ENCODE peak calls at places on chromosomes 6 and 20, in eight cellular contexts. K, J, T, Q, Y, L, O and P are unnamed samples. For H3K4me1, the result is how much of the 10 kb centered on the place peaks cover.

GRCh38 chr6:71072508-71072907 is 115.6 kb upstream of the B3GAT2 start:
- DNase-seq in J (no peak), L (no peak), O (no peak), Y (no peak), T (no peak), K (peak), Q (no peak), P (no peak)

GRCh38 chr6:24227556-24227955 is 101.5 kb downstream of the NRSN1 start:
- DNase-seq in Y (no peak), K (no peak), L (no peak), O (no peak), T (no peak), Q (no peak), J (no peak), P (no peak)

GRCh38 chr6:159929819-159930218 is 39.0 kb downstream of the MAS1 start:
- DNase-seq in K (no peak), T (peak), Y (no peak), L (no peak), Q (no peak), J (peak), O (no peak), P (peak)

GRCh38 chr20:63014710-63015109 is 7.9 kb upstream of the BHLHE23 start:
- DNase-seq in O (no peak), L (no peak), K (no peak), J (no peak), Q (no peak), T (no peak), Y (no peak), P (no peak)

GRCh38 chr20:16729080-16729479 is 746 bp upstream of the SNRPB2 start:
- DNase-seq in L (no peak), T (no peak), K (no peak), Q (no peak), Y (no peak), O (no peak), J (no peak), P (no peak)

GRCh38 chr20:24684954-24685691 is 215.7 kb downstream of the SYNDIG1 start:
- DNase-seq in Y (no peak), L (no peak), K (no peak), O (no peak), Q (peak), T (no peak), J (no peak), P (no peak)

GRCh38 chr6:107711953-107712522 is 112.1 kb downstream of the SCML4 start:
- DNase-seq in Q (no peak), Y (no peak), K (no peak), J (no peak), T (no peak), O (no peak), L (no peak), P (no peak)

GRCh38 chr6:144093236-144093635 is 2.1 kb downstream of the SF3B5 start:
- DNase-seq in K (no peak), Q (no peak), O (no peak), T (no peak), J (no peak), Y (no peak), L (no peak), P (no peak)

GRCh38 chr20:15061955-15062354 is 724.5 kb upstream of the FLRT3 start:
- DNase-seq in T (no peak), J (no peak), O (no peak), K (no peak), L (no peak), Q (no peak), Y (no peak), P (no peak)

GRCh38 chr6:89026151-89026550 is 54.4 kb upstream of the PNRC1 start:
- DNase-seq in J (no peak), T (no peak), K (no peak), L (no peak), Y (no peak), O (no peak), Q (no peak), P (no peak)

GRCh38 chr6:90401933-90402830 is 105.5 kb upstream of the BACH2 start:
- DNase-seq in T (no peak), J (no peak), Y (no peak), Q (no peak), K (peak), O (no peak), L (no peak), P (no peak)

GRCh38 chr6:152273002-152273401 is 364.2 kb downstream of the SYNE1 start:
- DNase-seq in O (no peak), T (no peak), J (no peak), L (peak), Q (no peak), K (peak), Y (no peak), P (no peak)

GRCh38 chr20:23155141-23155590 is 69.0 kb upstream of the CD93 start:
- DNase-seq in L (no peak), Q (no peak), J (no peak), K (no peak), T (no peak), O (peak), Y (no peak), P (no peak)

GRCh38 chr20:58196402-58197184 is 31.9 kb downstream of the ANKRD60 start:
- DNase-seq in L (no peak), K (no peak), T (no peak), J (no peak), Y (no peak), Q (no peak), O (no peak), P (no peak)

GRCh38 chr6:139240161-139241010 is 51.4 kb downstream of the TXLNB start:
- DNase-seq in K (peak), Q (no peak), T (peak), O (no peak), Y (no peak), L (no peak), J (peak), P (peak)

GRCh38 chr6:137709424-137710281 is 157.4 kb upstream of the TNFAIP3 start:
- DNase-seq in K (peak), O (no peak), L (no peak), J (no peak), Q (no peak), T (no peak), Y (no peak), P (no peak)

GRCh38 chr6:15473741-15474161 is 189.1 kb downstream of the DTNBP1 start:
- DNase-seq in K (peak), J (no peak), O (no peak), Q (no peak), Y (no peak), T (no peak), L (peak), P (no peak)

GRCh38 chr6:33610779-33611421 is 10.2 kb upstream of the ITPR3 start:
- DNase-seq in L (peak), T (no peak), Y (no peak), O (peak), K (no peak), Q (peak), J (no peak), P (peak)

GRCh38 chr6:1701668-1702353 is 92.1 kb downstream of the FOXC1 start:
- DNase-seq in T (peak), Y (no peak), K (peak), L (no peak), O (no peak), Q (no peak), J (no peak), P (no peak)

GRCh38 chr6:132736239-132736638 is 21.5 kb downstream of the VNN2 start:
- DNase-seq in O (no peak), T (no peak), Q (no peak), K (peak), J (no peak), Y (no peak), L (no peak), P (no peak)

GRCh38 chr20:51528263-51529026 is 14.1 kb downstream of the NFATC2 start:
- DNase-seq in T (no peak), L (no peak), Y (no peak), O (no peak), Q (no peak), K (no peak), J (no peak), P (no peak)

GRCh38 chr20:12670292-12670691 is 338.5 kb upstream of the SPTLC3 start:
- DNase-seq in O (no peak), Q (no peak), K (no peak), Y (no peak), L (no peak), T (no peak), J (no peak), P (no peak)

GRCh38 chr20:56373942-56374341 is 15.2 kb downstream of the FAM210B start:
- DNase-seq in K (peak), O (no peak), J (no peak), Q (no peak), L (no peak), Y (no peak), T (no peak), P (no peak)

GRCh38 chr20:61303675-61304074 is 51.6 kb downstream of the CDH4 start:
- DNase-seq in Y (no peak), T (no peak), J (no peak), Q (no peak), O (no peak), L (no peak), K (no peak), P (no peak)

GRCh38 chr6:109794201-109794926 is 103.3 kb downstream of the FIG4 start:
- DNase-seq in Q (no peak), K (peak), T (no peak), O (no peak), Y (no peak), L (no peak), J (no peak), P (no peak)

GRCh38 chr6:116210750-116211425 is 43.0 kb downstream of the TSPYL4 start:
- DNase-seq in K (peak), Y (peak), J (no peak), O (no peak), L (no peak), Q (no peak), T (peak), P (no peak)

GRCh38 chr20:32359633-32360332 is 1.7 kb downstream of the ASXL1 start:
- DNase-seq in L (no peak), O (no peak), Q (no peak), Y (no peak), T (no peak), K (peak), J (no peak), P (no peak)

GRCh38 chr6:125918681-125919566 is 37.6 kb upstream of the HINT3 start:
- DNase-seq in Q (peak), L (peak), K (peak), O (no peak), T (peak), J (peak), Y (no peak), P (peak)

GRCh38 chr6:142357879-142358278 is 56.1 kb downstream of the ADGRG6 start:
- DNase-seq in T (no peak), Q (no peak), O (no peak), J (no peak), L (no peak), Y (no peak), K (peak), P (no peak)

GRCh38 chr6:130033999-130034814 is 15.8 kb downstream of the L3MBTL3 start:
- DNase-seq in Y (peak), L (peak), T (no peak), Q (no peak), K (peak), J (no peak), O (no peak), P (no peak)

GRCh38 chr6:41885930-41886329 is 9.2 kb downstream of the USP49 start:
- DNase-seq in J (no peak), L (no peak), K (no peak), O (no peak), Q (no peak), T (no peak), Y (no peak), P (no peak)

GRCh38 chr6:617485-618100 is 39.3 kb downstream of the HUS1B start:
- DNase-seq in K (no peak), J (no peak), O (peak), Q (no peak), Y (no peak), L (no peak), T (no peak), P (no peak)

GRCh38 chr6:30614843-30615218 is 2.2 kb downstream of the PPP1R10 start:
- DNase-seq in Q (peak), Y (peak), L (peak), O (peak), K (peak), J (peak), T (peak), P (peak)
- TF ChIP-seq POLR2A in Q (peak), Y (peak), L (peak), O (peak), K (no peak), J (peak), T (peak), P (no peak)

GRCh38 chr6:85458184-85458583 is 8.3 kb downstream of the NT5E start:
- DNase-seq in J (no peak), K (no peak), O (no peak), T (no peak), L (no peak), Q (no peak), Y (no peak), P (no peak)

GRCh38 chr6:85460154-85460950 is 10.5 kb downstream of the NT5E start:
- DNase-seq in O (no peak), Y (no peak), K (no peak), T (no peak), J (no peak), L (no peak), Q (no peak), P (no peak)

GRCh38 chr6:85460951-85461805 is 11.3 kb downstream of the NT5E start:
- DNase-seq in L (peak), J (peak), K (no peak), T (no peak), O (no peak), Q (no peak), Y (no peak), P (no peak)

GRCh38 chr6:85458782-85459181 is 8.9 kb downstream of the NT5E start:
- DNase-seq in J (no peak), Y (no peak), Q (no peak), K (no peak), O (no peak), T (no peak), L (no peak), P (no peak)

DNA sequence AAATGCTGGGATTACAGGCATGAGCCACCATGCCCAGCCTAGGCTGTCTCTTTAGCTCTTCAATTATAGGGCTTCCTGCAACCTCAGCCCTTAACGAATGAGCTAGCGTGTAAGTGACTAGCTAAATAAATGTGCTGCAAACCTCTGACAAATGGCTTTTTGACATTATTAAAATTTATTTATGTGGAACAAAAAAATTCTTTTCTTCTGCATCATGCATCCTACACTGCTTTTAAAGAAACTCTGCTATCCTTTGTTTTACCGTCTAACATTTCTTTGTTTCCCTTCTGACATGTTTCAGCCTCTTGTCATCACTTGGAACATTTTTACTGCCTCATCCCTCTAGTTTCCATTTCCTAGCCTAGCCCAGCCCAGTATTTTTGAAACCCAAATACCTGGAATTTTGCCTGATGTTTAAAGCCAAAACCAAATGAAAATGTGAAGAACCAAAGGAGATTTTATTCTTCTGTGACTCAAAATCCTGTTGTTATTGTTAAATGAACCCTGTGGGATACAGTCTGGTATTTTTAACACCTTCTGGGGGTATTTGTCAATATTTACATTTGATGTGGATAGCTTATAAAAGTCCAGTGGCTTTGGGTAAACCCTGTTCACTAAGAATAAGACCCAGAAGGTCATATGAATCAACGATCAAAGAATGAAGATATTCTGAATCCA is 9.5 kb downstream of the NT5E start:
- DNase-seq in Y (no peak), L (no peak), K (peak), J (no peak), T (no peak), O (no peak), Q (no peak), P (no peak)
- H3K4me1 ChIP-seq in Y (under half), L (under half), K (under half), J (under half), T (under half), O (under half), Q (under half), P (under half)

DNA sequence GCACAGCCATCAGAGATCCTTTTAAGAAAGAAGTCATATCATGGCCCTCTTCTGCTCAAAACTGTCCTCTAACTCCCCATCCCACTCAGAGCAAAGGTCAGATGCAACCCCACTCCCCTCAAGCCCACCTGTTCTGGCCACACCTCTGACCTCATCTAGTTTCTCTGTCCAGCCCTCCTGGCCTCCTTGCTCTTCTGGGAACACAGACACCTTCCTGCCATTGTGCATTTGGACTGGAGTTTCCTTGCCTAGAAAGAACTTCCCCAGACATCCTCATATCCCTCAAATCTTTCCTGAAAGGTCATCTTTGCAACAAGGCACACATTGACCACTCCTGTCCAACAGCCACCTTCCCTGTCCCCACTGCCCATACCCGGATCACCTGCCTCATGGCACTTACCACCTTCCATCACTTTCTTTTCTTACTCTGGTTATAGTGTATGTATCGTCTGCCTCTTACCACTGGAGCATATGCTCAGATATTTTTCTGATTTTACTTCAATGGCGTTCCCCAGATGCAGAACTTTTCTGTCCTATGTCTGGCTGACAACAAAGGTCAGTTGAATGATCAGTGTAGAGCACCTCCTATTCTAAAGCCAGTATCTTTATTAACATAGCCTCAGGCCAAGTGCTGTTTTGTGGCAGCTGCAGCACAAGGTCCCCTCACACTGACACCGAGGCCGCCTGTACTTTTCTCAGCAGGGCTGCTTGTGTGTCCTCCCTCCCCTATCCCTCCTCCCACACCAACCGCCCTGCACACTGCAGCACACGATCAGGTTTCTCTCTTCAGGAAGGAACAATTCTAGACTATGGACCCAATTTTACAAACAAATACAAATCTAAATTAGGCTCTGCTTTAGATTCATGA is 4.2 kb downstream of the HLA-C start:
- DNase-seq in Q (no peak), L (no peak), K (no peak), O (no peak), Y (no peak), J (no peak), T (no peak), P (no peak)
- TF ChIP-seq POLR2A in Q (no peak), L (no peak), K (no peak), O (no peak), Y (no peak), J (no peak), T (no peak), P (no peak)

DNA sequence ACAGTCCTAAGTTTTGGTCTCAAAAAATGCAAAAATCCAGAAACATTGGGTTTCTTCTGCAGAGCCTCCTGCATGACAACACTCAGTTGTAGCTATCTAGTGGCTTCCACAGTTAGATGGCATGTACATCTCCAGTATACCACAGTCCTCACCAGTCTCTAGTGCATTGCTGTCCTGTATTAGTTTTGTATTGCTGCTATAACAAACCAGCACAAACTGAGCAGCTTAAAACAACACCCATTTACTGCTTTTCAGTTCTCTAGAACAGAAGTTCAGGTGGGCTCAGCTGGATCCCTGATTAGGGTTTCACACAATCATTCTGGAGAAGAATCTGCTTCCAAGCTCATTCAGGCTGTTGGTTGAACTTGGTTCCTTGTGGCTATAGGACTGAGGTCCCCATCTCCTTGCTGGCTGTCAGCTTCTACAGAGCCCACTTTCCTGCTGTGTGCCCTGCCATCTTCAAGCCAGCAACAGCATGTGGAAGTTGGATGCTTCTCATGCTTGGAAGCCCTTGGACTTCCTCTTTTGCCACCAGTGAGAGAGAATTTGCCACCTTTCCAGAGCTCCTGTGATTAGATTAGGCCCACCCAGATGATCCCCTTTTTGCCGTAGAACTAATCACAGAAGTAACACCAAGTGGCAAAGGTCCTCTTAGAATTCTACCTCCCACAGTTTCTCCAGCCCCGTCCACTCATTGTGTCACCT is 48.9 kb upstream of the TBC1D7 start:
- DNase-seq in L (no peak), J (no peak), Q (no peak), O (no peak), K (no peak), Y (no peak), T (no peak), P (no peak)
- H3K4me1 ChIP-seq in L (under half), J (under half), Q (under half), O (under half), K (under half), Y (under half), T (under half), P (under half)

DNA sequence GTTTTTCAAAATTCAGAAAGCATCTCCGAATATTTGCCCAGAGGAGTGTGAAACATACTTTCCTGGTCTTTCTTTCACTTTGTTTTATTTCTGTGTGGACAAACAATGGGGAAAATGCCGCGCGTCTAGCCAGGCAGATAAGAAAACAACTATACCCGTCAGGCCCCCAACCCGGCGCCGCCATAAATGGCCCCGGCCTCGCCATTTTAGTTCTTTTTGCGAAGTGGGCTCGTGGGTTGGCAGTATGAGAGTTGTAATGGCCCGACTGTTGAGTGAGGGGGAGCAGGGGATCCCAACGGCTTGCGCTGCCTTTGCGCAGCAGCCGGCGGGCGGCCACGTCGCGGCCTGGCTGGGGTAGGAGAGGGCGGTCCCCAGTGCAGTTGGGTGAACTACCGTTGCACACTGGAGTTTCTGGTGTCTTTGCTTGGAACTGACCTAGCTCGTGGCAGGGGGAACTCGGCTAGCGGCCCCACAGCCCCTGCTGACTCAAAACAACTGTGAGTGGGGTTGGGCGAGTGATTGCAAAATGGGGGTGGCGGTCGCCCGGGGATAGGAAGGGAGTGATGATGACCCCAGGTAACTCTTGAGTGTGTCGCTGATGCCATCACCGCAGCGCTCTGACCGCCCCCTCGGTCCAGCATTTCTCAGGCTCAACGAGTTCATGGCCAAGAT is 7.3 kb downstream of the HSPA1B start:
- DNase-seq in Q (peak), L (peak), O (peak), K (no peak), T (peak), Y (peak), J (peak), P (peak)
- TF ChIP-seq POLR2A in Q (no peak), L (peak), O (peak), K (peak), T (no peak), Y (no peak), J (peak), P (no peak)

GRCh38 chr6:34657037-34657306 is 39.6 kb downstream of the ILRUN start:
- DNase-seq in L (no peak), O (no peak), Y (no peak), K (no peak), J (no peak), Q (no peak), T (no peak), P (no peak)
- H3K4me1 ChIP-seq in L (under half), O (under half), Y (under half), K (under half), J (under half), Q (under half), T (under half), P (half or more)